ENCODE peak calls at places on chromosomes 2 and 18, in six cellular contexts. One of them, this sample, is unnamed.

GRCh38 chr2:194621945-194622344 is 1035.1 kb upstream of the SLC39A10 start:
- DNase-seq in GM06990: no peak
- DNase-seq in thoracic aorta: no peak
- DNase-seq in brain microvascular endothelial cell: no peak
- DNase-seq in lower lobe of right lung: no peak
- DNase-seq in Peyer's patch: no peak
- DNase-seq in this sample: no peak

GRCh38 chr2:23092831-23093230 is 292.1 kb upstream of the KLHL29 start:
- DNase-seq in Peyer's patch: no peak
- DNase-seq in thoracic aorta: no peak
- DNase-seq in lower lobe of right lung: no peak
- DNase-seq in GM06990: no peak
- DNase-seq in brain microvascular endothelial cell: no peak
- DNase-seq in this sample: peak

GRCh38 chr2:73101626-73102256 is 11.0 kb downstream of the RAB11FIP5 start:
- DNase-seq in brain microvascular endothelial cell: no peak
- DNase-seq in thoracic aorta: no peak
- DNase-seq in GM06990: no peak
- DNase-seq in lower lobe of right lung: no peak
- DNase-seq in Peyer's patch: no peak
- DNase-seq in this sample: no peak

GRCh38 chr2:182115258-182115657 is 129.6 kb downstream of the PPP1R1C start:
- DNase-seq in GM06990: no peak
- DNase-seq in Peyer's patch: no peak
- DNase-seq in brain microvascular endothelial cell: no peak
- DNase-seq in thoracic aorta: no peak
- DNase-seq in lower lobe of right lung: no peak
- DNase-seq in this sample: no peak

GRCh38 chr2:10557506-10558265 is 109.6 kb upstream of the ODC1 start:
- DNase-seq in lower lobe of right lung: no peak
- DNase-seq in brain microvascular endothelial cell: no peak
- DNase-seq in thoracic aorta: no peak
- DNase-seq in Peyer's patch: peak
- DNase-seq in GM06990: no peak
- DNase-seq in this sample: no peak

GRCh38 chr2:70942900-70943871 is 7.5 kb downstream of the ATP6V1B1 start:
- DNase-seq in thoracic aorta: no peak
- DNase-seq in lower lobe of right lung: no peak
- DNase-seq in Peyer's patch: peak
- DNase-seq in brain microvascular endothelial cell: no peak
- DNase-seq in GM06990: no peak
- DNase-seq in this sample: no peak

GRCh38 chr18:69161383-69162028 is 239.2 kb upstream of the DOK6 start:
- DNase-seq in thoracic aorta: no peak
- DNase-seq in lower lobe of right lung: no peak
- DNase-seq in brain microvascular endothelial cell: peak
- DNase-seq in GM06990: no peak
- DNase-seq in Peyer's patch: no peak
- DNase-seq in this sample: no peak

GRCh38 chr2:43033466-43034241 is 192.8 kb downstream of the ZFP36L2 start:
- DNase-seq in thoracic aorta: no peak
- DNase-seq in brain microvascular endothelial cell: no peak
- DNase-seq in lower lobe of right lung: no peak
- DNase-seq in Peyer's patch: no peak
- DNase-seq in GM06990: no peak
- DNase-seq in this sample: no peak

GRCh38 chr18:73962251-73962650 is 185.4 kb downstream of the FBXO15 start:
- DNase-seq in thoracic aorta: no peak
- DNase-seq in brain microvascular endothelial cell: peak
- DNase-seq in GM06990: no peak
- DNase-seq in Peyer's patch: no peak
- DNase-seq in lower lobe of right lung: no peak
- DNase-seq in this sample: no peak

GRCh38 chr2:70381235-70381634 is 79.4 kb upstream of the FAM136A start:
- DNase-seq in GM06990: no peak
- DNase-seq in lower lobe of right lung: no peak
- DNase-seq in Peyer's patch: no peak
- DNase-seq in brain microvascular endothelial cell: no peak
- DNase-seq in thoracic aorta: no peak
- DNase-seq in this sample: no peak

GRCh38 chr2:21099281-21099907 is 24.4 kb upstream of the TDRD15 start:
- DNase-seq in thoracic aorta: no peak
- DNase-seq in Peyer's patch: no peak
- DNase-seq in brain microvascular endothelial cell: no peak
- DNase-seq in lower lobe of right lung: no peak
- DNase-seq in GM06990: no peak
- DNase-seq in this sample: no peak

GRCh38 chr2:15780912-15781574 is 159.3 kb upstream of the MYCN start:
- DNase-seq in lower lobe of right lung: no peak
- DNase-seq in Peyer's patch: no peak
- DNase-seq in GM06990: no peak
- DNase-seq in thoracic aorta: no peak
- DNase-seq in brain microvascular endothelial cell: no peak
- DNase-seq in this sample: no peak

GRCh38 chr2:120937736-120938131 is 202.1 kb downstream of the GLI2 start:
- DNase-seq in Peyer's patch: no peak
- DNase-seq in thoracic aorta: no peak
- DNase-seq in brain microvascular endothelial cell: peak
- DNase-seq in GM06990: no peak
- DNase-seq in lower lobe of right lung: no peak
- DNase-seq in this sample: no peak

GRCh38 chr2:174607989-174608865 is 10.6 kb upstream of the WIPF1 start:
- DNase-seq in Peyer's patch: no peak
- DNase-seq in thoracic aorta: no peak
- DNase-seq in brain microvascular endothelial cell: no peak
- DNase-seq in GM06990: no peak
- DNase-seq in lower lobe of right lung: no peak
- DNase-seq in this sample: no peak

GRCh38 chr18:77052656-77053309 is 79.8 kb downstream of the MBP start:
- DNase-seq in lower lobe of right lung: peak
- DNase-seq in Peyer's patch: peak
- DNase-seq in brain microvascular endothelial cell: no peak
- DNase-seq in GM06990: no peak
- DNase-seq in thoracic aorta: no peak
- DNase-seq in this sample: no peak

GRCh38 chr2:113886479-113887383 is 3.2 kb upstream of the ACTR3 start:
- DNase-seq in GM06990: peak
- DNase-seq in thoracic aorta: no peak
- DNase-seq in Peyer's patch: peak
- DNase-seq in brain microvascular endothelial cell: peak
- DNase-seq in lower lobe of right lung: peak
- DNase-seq in this sample: no peak

GRCh38 chr2:112217854-112218253 is 37.0 kb downstream of the ZC3H8 start:
- DNase-seq in Peyer's patch: no peak
- DNase-seq in GM06990: no peak
- DNase-seq in brain microvascular endothelial cell: no peak
- DNase-seq in lower lobe of right lung: no peak
- DNase-seq in thoracic aorta: no peak
- DNase-seq in this sample: no peak

GRCh38 chr18:50817898-50818250 is 1.9 kb downstream of the MRO start:
- DNase-seq in lower lobe of right lung: no peak
- DNase-seq in brain microvascular endothelial cell: no peak
- DNase-seq in Peyer's patch: no peak
- DNase-seq in thoracic aorta: no peak
- DNase-seq in GM06990: no peak
- DNase-seq in this sample: no peak

GRCh38 chr2:232897386-232897970 is 27.4 kb downstream of the SNORC start:
- DNase-seq in brain microvascular endothelial cell: no peak
- DNase-seq in GM06990: no peak
- DNase-seq in Peyer's patch: no peak
- DNase-seq in lower lobe of right lung: no peak
- DNase-seq in thoracic aorta: no peak
- DNase-seq in this sample: no peak

GRCh38 chr2:19784456-19784855 is 117.3 kb downstream of the TTC32 start:
- DNase-seq in Peyer's patch: no peak
- DNase-seq in brain microvascular endothelial cell: no peak
- DNase-seq in lower lobe of right lung: no peak
- DNase-seq in GM06990: no peak
- DNase-seq in thoracic aorta: no peak
- DNase-seq in this sample: no peak

GRCh38 chr2:104863585-104864279 is 9.8 kb downstream of the POU3F3 start:
- DNase-seq in Peyer's patch: no peak
- DNase-seq in GM06990: no peak
- DNase-seq in thoracic aorta: no peak
- DNase-seq in lower lobe of right lung: no peak
- DNase-seq in brain microvascular endothelial cell: no peak
- DNase-seq in this sample: no peak

GRCh38 chr2:104864751-104865470 is 11.0 kb downstream of the POU3F3 start:
- DNase-seq in brain microvascular endothelial cell: no peak
- DNase-seq in Peyer's patch: no peak
- DNase-seq in thoracic aorta: no peak
- DNase-seq in lower lobe of right lung: no peak
- DNase-seq in GM06990: no peak
- DNase-seq in this sample: no peak

GRCh38 chr2:104862061-104862941 is 8.4 kb downstream of the POU3F3 start:
- DNase-seq in lower lobe of right lung: no peak
- DNase-seq in thoracic aorta: no peak
- DNase-seq in GM06990: no peak
- DNase-seq in Peyer's patch: no peak
- DNase-seq in brain microvascular endothelial cell: no peak
- DNase-seq in this sample: no peak

GRCh38 chr2:104864280-104864599 is 10.3 kb downstream of the POU3F3 start:
- DNase-seq in GM06990: no peak
- DNase-seq in lower lobe of right lung: no peak
- DNase-seq in thoracic aorta: no peak
- DNase-seq in Peyer's patch: no peak
- DNase-seq in brain microvascular endothelial cell: no peak
- DNase-seq in this sample: no peak

DNA sequence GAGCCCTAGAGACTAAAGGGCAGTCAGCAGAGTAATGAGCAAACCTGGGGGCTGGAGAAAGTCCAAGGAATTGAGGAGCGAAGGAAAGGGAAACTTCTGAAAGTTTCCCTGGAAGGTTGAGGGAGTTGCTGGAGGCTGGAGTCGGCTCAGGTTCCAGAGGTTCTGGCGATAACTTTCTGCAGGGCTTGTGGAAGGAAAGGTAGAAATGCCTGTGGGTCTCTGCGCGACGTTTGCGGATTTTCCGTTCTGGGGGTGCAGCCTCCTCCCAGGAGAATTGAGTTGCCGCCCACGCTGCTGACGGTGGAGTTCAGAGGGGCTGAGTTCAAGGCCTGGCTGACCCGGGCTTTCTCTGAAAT is 9.3 kb downstream of the POU3F3 start:
- DNase-seq in thoracic aorta: no peak
- DNase-seq in Peyer's patch: no peak
- DNase-seq in lower lobe of right lung: no peak
- DNase-seq in GM06990: no peak
- DNase-seq in brain microvascular endothelial cell: no peak
- DNase-seq in this sample: no peak
- H3K4me3 ChIP-seq in thoracic aorta: no peak
- H3K4me3 ChIP-seq in Peyer's patch: no peak
- H3K4me3 ChIP-seq in lower lobe of right lung: no peak
- H3K4me3 ChIP-seq in GM06990: no peak
- H3K4me3 ChIP-seq in brain microvascular endothelial cell: no peak
- H3K4me3 ChIP-seq in this sample: no peak

DNA sequence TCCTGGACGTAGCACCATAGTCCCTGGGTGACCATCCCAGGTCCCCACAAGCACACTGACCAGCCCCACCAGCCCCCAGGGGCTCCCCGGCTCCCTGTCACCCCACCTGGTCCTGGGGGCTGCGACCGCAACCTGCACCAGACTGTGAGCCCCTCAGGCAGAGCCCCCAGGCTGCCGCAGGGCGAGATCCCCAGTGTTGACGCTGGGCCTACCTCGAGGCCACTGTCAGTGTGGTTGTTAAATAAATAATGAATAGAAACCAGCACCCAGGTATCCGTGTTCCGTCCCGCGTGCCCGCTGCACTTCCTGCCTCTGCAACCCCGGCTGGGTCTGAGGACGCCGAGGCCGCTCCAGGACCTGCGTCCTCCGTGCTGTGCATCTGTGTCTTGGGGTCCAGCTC is 74.0 kb downstream of the NFATC1 start:
- DNase-seq in GM06990: no peak
- DNase-seq in lower lobe of right lung: no peak
- DNase-seq in brain microvascular endothelial cell: no peak
- DNase-seq in thoracic aorta: no peak
- DNase-seq in Peyer's patch: no peak
- DNase-seq in this sample: no peak
- TF ChIP-seq CTCF in GM06990: no peak
- TF ChIP-seq CTCF in lower lobe of right lung: no peak
- TF ChIP-seq CTCF in brain microvascular endothelial cell: no peak
- TF ChIP-seq CTCF in thoracic aorta: no peak
- TF ChIP-seq CTCF in Peyer's patch: no peak
- TF ChIP-seq CTCF in this sample: no peak

DNA sequence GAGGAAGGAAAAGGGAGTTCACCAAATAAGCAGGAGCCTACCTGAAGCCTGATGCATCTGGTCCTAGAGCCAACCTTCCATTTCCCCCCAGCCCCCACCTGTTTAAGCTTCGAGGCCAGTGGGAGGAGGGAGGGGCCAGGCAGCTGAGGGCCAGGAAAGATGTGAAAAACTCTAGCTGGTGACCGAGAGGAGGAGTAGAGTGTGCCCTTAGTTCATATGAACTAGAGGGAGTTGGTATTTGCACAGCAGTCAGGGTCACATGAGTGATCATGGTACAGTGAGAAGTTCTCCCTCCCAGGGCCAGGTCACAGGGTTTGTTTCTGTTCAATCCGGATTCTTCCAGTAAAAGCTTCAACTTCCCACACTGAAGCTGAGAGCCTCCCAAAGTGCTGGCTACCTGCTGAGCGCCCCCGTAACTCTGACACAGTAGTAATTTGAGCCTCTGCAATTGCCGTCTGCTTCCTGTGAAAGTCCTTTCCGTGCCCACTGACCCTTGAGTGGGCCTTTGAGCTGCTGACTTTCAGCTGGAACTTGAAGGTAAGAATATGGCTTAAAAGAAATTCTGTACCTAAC is at the start of gene SULT1C2:
- DNase-seq in brain microvascular endothelial cell: peak
- DNase-seq in thoracic aorta: no peak
- DNase-seq in Peyer's patch: no peak
- DNase-seq in lower lobe of right lung: no peak
- DNase-seq in GM06990: no peak
- DNase-seq in this sample: peak
- H3K4me3 ChIP-seq in brain microvascular endothelial cell: no peak
- H3K4me3 ChIP-seq in thoracic aorta: no peak
- H3K4me3 ChIP-seq in Peyer's patch: peak
- H3K4me3 ChIP-seq in lower lobe of right lung: no peak
- H3K4me3 ChIP-seq in GM06990: no peak
- H3K4me3 ChIP-seq in this sample: peak

GRCh38 chr2:134466141-134466540 is 212.3 kb downstream of the MGAT5 start:
- DNase-seq in Peyer's patch: no peak
- DNase-seq in GM06990: no peak
- DNase-seq in brain microvascular endothelial cell: no peak
- DNase-seq in thoracic aorta: no peak
- DNase-seq in lower lobe of right lung: no peak
- DNase-seq in this sample: no peak
- TF ChIP-seq CTCF in Peyer's patch: peak
- TF ChIP-seq CTCF in GM06990: peak
- TF ChIP-seq CTCF in brain microvascular endothelial cell: peak
- TF ChIP-seq CTCF in thoracic aorta: no peak
- TF ChIP-seq CTCF in lower lobe of right lung: no peak
- TF ChIP-seq CTCF in this sample: peak

GRCh38 chr2:105102963-105103421 is 65.1 kb downstream of the MRPS9 start:
- DNase-seq in GM06990: no peak
- DNase-seq in lower lobe of right lung: no peak
- DNase-seq in thoracic aorta: no peak
- DNase-seq in brain microvascular endothelial cell: peak
- DNase-seq in Peyer's patch: no peak
- DNase-seq in this sample: peak
- H3K4me3 ChIP-seq in GM06990: no peak
- H3K4me3 ChIP-seq in lower lobe of right lung: no peak
- H3K4me3 ChIP-seq in thoracic aorta: no peak
- H3K4me3 ChIP-seq in brain microvascular endothelial cell: no peak
- H3K4me3 ChIP-seq in Peyer's patch: no peak
- H3K4me3 ChIP-seq in this sample: no peak